ENCODE peak calls at places on chromosome 18, in four cellular contexts. N is transverse colon, A is adrenal gland, E is gastrocnemius medialis. B is an unnamed sample.

GRCh38 chr18:22493940-22494339 is 76.2 kb upstream of the CTAGE1 start:
- DNase-seq in N (no peak), A (peak; percentile 57), E (no peak), B (no peak)

GRCh38 chr18:68916734-68917133 is 118.9 kb downstream of the CCDC102B start:
- DNase-seq in N (no peak), A (no peak), E (no peak), B (no peak)

GRCh38 chr18:21313576-21313975 is 71.5 kb downstream of the GREB1L start:
- DNase-seq in N (no peak), A (no peak), E (no peak), B (no peak)

GRCh38 chr18:75049455-75049789 is 159.5 kb downstream of the PTGR3 start:
- DNase-seq in N (no peak), A (no peak), E (no peak), B (no peak)

GRCh38 chr18:13222371-13223281 is 4.1 kb downstream of the LDLRAD4 start:
- DNase-seq in N (peak; percentile 80), A (peak; percentile 93), E (peak; percentile 60), B (no peak)

GRCh38 chr18:47613929-47614328 is 316.5 kb downstream of the SMAD2 start:
- DNase-seq in N (no peak), A (no peak), E (no peak), B (no peak)

GRCh38 chr18:9392726-9393125 is 58.2 kb downstream of the TWSG1 start:
- DNase-seq in N (no peak), A (no peak), E (no peak), B (no peak)

GRCh38 chr18:63046375-63046774 is 273.2 kb downstream of the BCL2 start:
- DNase-seq in N (peak; percentile 37), A (no peak), E (no peak), B (no peak)

GRCh38 chr18:12086249-12086648 is 7.4 kb upstream of the ANKRD62 start:
- DNase-seq in N (peak; percentile 89), A (no peak), E (peak; percentile 31), B (no peak)

GRCh38 chr18:37405772-37406171 is 159.8 kb downstream of the CELF4 start:
- DNase-seq in N (no peak), A (no peak), E (no peak), B (no peak)

GRCh38 chr18:62839874-62840713 is 124.8 kb downstream of the PHLPP1 start:
- DNase-seq in N (no peak), A (no peak), E (no peak), B (no peak)

GRCh38 chr18:11884396-11885030 is 23.6 kb downstream of the MPPE1 start:
- DNase-seq in N (no peak), A (no peak), E (no peak), B (no peak)

GRCh38 chr18:12855886-12856285 is 28.2 kb downstream of the PTPN2 start:
- DNase-seq in N (no peak), A (no peak), E (no peak), B (no peak)

GRCh38 chr18:69715322-69715721 is 232.4 kb downstream of the CD226 start:
- DNase-seq in N (no peak), A (no peak), E (no peak), B (no peak)

GRCh38 chr18:9362869-9363268 is 28.3 kb downstream of the TWSG1 start:
- DNase-seq in N (no peak), A (no peak), E (no peak), B (no peak)

GRCh38 chr18:32469691-32470131 is 971 bp downstream of the GAREM1 start:
- DNase-seq in N (no peak), A (no peak), E (no peak), B (peak; percentile 34)

GRCh38 chr18:79396431-79397287 is 929 bp downstream of the NFATC1 start:
- DNase-seq in N (peak; percentile 54), A (no peak), E (peak; percentile 57), B (peak; percentile 69)

GRCh38 chr18:74291771-74292540 is at the start of gene CYB5A:
- DNase-seq in N (peak; percentile 99), A (peak; percentile 99), E (peak; percentile 98), B (peak; percentile 99)

GRCh38 chr18:9901377-9901776 is 12.4 kb upstream of the VAPA start:
- DNase-seq in N (no peak), A (no peak), E (peak; percentile 54), B (peak; percentile 61)

GRCh38 chr18:12048827-12049175 is 44.8 kb upstream of the ANKRD62 start:
- DNase-seq in N (no peak), A (no peak), E (no peak), B (no peak)

GRCh38 chr18:40531061-40531460 is 1424.0 kb upstream of the PIK3C3 start:
- DNase-seq in N (no peak), A (no peak), E (no peak), B (no peak)

GRCh38 chr18:74493689-74494088 is 2.5 kb upstream of the CNDP2 start:
- DNase-seq in N (peak; percentile 59), A (peak; percentile 64), E (no peak), B (peak; percentile 62)

GRCh38 chr18:25467226-25468065 is 115.5 kb upstream of the ZNF521 start:
- DNase-seq in N (no peak), A (peak; percentile 96), E (peak; percentile 95), B (no peak)

GRCh38 chr18:77131100-77131651 is 1.4 kb downstream of the MBP start:
- DNase-seq in N (peak; percentile 46), A (peak; percentile 64), E (peak; percentile 53), B (peak; percentile 73)

GRCh38 chr18:77130229-77131099 is 2.1 kb downstream of the MBP start:
- DNase-seq in N (no peak), A (no peak), E (peak; percentile 68), B (peak; percentile 93)

GRCh38 chr18:77133051-77133919 is 702 bp upstream of the MBP start:
- DNase-seq in N (peak; percentile 55), A (peak; percentile 51), E (peak; percentile 62), B (peak; percentile 44)

GRCh38 chr18:77132369-77133050 is at the start of gene MBP:
- DNase-seq in N (peak; percentile 92), A (peak; percentile 67), E (peak; percentile 79), B (peak; percentile 67)

GRCh38 chr18:77131652-77132368 is 773 bp downstream of the MBP start:
- DNase-seq in N (peak; percentile 80), A (peak; percentile 56), E (peak; percentile 66), B (peak; percentile 73)
- TF ChIP-seq POLR2A in N (peak; percentile 37), A (no peak), E (peak; percentile 75), B (peak; percentile 52)

GRCh38 chr18:28459587-28459986 is 282.7 kb upstream of the CDH2 start:
- DNase-seq in N (no peak), A (no peak), E (no peak), B (no peak)

GRCh38 chr18:28458751-28459150 is 281.8 kb upstream of the CDH2 start:
- DNase-seq in N (no peak), A (no peak), E (no peak), B (no peak)

GRCh38 chr18:28455971-28456370 is 279.0 kb upstream of the CDH2 start:
- DNase-seq in N (no peak), A (no peak), E (no peak), B (no peak)

DNA sequence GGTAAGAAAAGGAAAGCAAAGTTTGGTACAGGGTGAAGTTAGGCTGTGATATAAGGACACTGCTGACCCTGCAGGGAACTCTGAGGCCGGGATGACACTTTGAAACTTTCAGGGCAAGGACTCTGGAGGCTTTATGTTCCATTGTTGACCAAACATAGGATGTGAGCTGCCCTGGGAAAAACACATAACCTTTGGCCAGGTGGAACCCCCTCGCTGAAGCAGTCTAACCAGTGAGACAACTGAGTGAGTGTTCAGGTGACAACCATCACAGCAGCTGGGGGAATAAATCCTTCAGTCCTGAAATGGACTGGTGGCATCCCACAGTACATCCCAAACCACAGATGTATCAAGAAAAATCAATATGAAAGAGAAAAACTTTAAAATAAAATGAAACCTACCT is 280.9 kb upstream of the CDH2 start:
- DNase-seq in N (no peak), A (no peak), E (no peak), B (no peak)
- TF ChIP-seq POLR2A in N (no peak), A (no peak), E (no peak), B (no peak)

DNA sequence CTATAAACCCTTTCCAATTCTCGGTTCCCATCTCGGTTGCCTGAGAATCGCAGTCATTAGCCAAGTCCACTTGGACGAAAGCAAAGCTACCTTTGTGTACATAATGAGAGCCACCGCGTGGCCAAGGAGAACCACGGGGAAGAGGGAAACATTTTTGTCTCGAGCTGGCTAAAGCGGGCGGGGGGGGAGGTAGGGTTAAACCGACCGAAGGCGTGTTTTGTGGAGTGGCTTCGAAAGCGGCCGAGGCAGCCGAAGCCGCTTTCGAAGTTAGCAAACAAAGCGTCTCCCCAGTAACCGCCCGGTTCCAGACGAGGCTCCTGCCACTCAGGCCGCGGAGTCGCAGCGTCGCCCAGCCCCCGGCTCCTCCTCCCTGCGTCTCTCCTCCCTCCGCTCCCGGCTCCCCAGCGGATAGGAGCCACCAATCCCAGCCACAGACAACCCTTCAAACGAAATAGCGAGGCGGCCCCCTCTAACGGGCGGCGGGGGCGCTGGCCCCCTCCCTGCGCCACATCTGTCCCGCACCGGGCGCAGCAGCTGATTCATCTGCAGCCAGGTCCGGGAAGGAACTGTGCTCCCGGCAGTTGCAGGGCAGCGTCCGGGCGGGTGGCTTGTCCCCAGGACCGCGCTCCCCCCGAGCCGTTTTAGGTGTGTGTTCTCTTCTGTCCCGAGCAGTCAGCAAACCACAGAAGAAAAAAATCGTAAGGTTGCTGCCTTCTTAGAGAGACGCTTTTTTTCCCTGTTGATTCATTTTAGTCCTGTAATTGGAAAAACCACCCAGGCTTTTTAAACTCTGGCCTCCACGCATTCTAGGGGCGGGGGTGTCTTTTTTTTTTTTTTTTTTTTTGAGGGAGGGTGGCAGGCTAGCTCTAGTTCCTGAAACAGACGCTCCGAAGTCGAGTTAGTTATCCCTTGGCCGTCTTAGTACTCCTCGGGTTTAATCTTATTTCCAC is 1.8 kb upstream of the TGIF1 start:
- DNase-seq in N (peak; percentile 95), A (peak; percentile 97), E (peak; percentile 94), B (peak; percentile 98)
- TF ChIP-seq POLR2A in N (peak; percentile 97), A (peak; percentile 99), E (peak; percentile 98), B (peak; percentile 97)

GRCh38 chr18:48929951-48930713 is 20.6 kb downstream of the SMAD7 start:
- DNase-seq in N (peak; percentile 88), A (no peak), E (no peak), B (no peak)
- TF ChIP-seq POLR2A in N (peak; percentile 64), A (no peak), E (no peak), B (no peak)

DNA sequence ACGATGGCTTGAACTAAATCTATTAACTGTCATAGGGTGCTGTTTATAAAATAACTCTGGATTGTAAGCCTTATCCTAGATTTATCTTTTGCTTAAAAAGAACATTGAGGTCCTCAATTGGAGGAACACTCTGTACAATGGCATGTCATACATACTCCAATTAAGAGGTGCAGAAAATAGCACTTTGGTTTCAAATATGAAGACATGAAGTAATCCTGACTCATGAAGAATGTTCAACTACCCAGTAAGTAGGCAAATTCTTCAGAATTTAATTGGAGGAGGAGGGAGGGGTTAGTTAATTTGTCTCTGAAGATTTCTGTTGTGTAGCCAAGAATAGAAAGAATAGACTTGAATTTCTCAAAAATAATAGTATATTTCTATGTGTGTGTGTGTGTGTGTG is 36.1 kb downstream of the DCC start:
- DNase-seq in N (no peak), A (no peak), E (no peak), B (no peak)
- TF ChIP-seq POLR2A in N (no peak), A (no peak), E (no peak), B (no peak)

B was measured in erythroblast.